ENCODE peak calls at places on chromosomes 6 and 20, in eight cellular contexts. J is ovary; X is T-helper 2 cell; B is GM20000; Y is left cardiac atrium; U is stimulated activated effector memory CD8-positive, alpha-beta T cell treated with anti-CD3 and anti-CD28 coated beads, Interleukin-12 subunit alpha, Interleukin-12 subunit beta, amount 100 ng/mL, for 72 hours; A is amygdala; C is GM13977. G is an unnamed sample.

GRCh38 chr6:163955752-163956151 is 541.2 kb downstream of the QKI start:
- DNase-seq in J (no peak), X (no peak), B (no peak), Y (no peak), U (no peak), A (no peak), C (no peak), G (no peak)

GRCh38 chr6:116945809-116946208 is 68.8 kb downstream of the RFX6 start:
- DNase-seq in J (no peak), X (no peak), B (no peak), Y (no peak), U (no peak), A (no peak), C (no peak), G (no peak)

GRCh38 chr6:43893073-43893472 is 123.1 kb downstream of the VEGFA start:
- DNase-seq in J (no peak), X (no peak), B (no peak), Y (no peak), U (no peak), A (no peak), C (no peak), G (no peak)

GRCh38 chr6:67563671-67564070 is 1071.4 kb upstream of the ADGRB3 start:
- DNase-seq in J (no peak), X (no peak), B (no peak), Y (no peak), U (no peak), A (no peak), C (no peak), G (no peak)

GRCh38 chr6:163261361-163261760 is 153.2 kb upstream of the QKI start:
- DNase-seq in J (no peak), X (no peak), B (no peak), Y (no peak), U (no peak), A (no peak), C (no peak), G (no peak)

GRCh38 chr6:127475135-127475822 is 16.1 kb upstream of the KIAA0408 start:
- DNase-seq in J (no peak), X (no peak), B (no peak), Y (no peak), U (no peak), A (no peak), C (no peak), G (no peak)

GRCh38 chr6:28587011-28587745 is 61.5 kb downstream of the GPX5 start:
- DNase-seq in J (peak; percentile 70), X (peak; percentile 42), B (peak; percentile 44), Y (peak; percentile 59), U (no peak), A (no peak), C (peak; percentile 65), G (no peak)

GRCh38 chr20:6426287-6426891 is 303.6 kb upstream of the FERMT1 start:
- DNase-seq in J (no peak), X (no peak), B (no peak), Y (no peak), U (no peak), A (no peak), C (no peak), G (no peak)

GRCh38 chr6:81722503-81723223 is 29.8 kb downstream of the TENT5A start:
- DNase-seq in J (no peak), X (no peak), B (no peak), Y (no peak), U (no peak), A (no peak), C (no peak), G (no peak)

GRCh38 chr20:56581701-56582100 is 47.4 kb upstream of the TFAP2C start:
- DNase-seq in J (no peak), X (no peak), B (no peak), Y (no peak), U (no peak), A (no peak), C (no peak), G (no peak)

GRCh38 chr20:48359692-48360337 is 468.0 kb downstream of the PREX1 start:
- DNase-seq in J (no peak), X (no peak), B (peak; percentile 79), Y (no peak), U (no peak), A (no peak), C (peak; percentile 58), G (no peak)

GRCh38 chr6:90214461-90214860 is 82.2 kb downstream of the BACH2 start:
- DNase-seq in J (no peak), X (no peak), B (no peak), Y (no peak), U (no peak), A (no peak), C (no peak), G (no peak)

GRCh38 chr20:20017001-20017851 is at the start of gene NAA20:
- DNase-seq in J (peak; percentile 90), X (peak; percentile 87), B (peak; percentile 96), Y (peak; percentile 96), U (peak; percentile 82), A (peak; percentile 81), C (peak; percentile 96), G (peak; percentile 76)

GRCh38 chr20:48181536-48181935 is 396.3 kb upstream of the SULF2 start:
- DNase-seq in J (no peak), X (no peak), B (no peak), Y (no peak), U (no peak), A (no peak), C (no peak), G (no peak)

GRCh38 chr20:9616455-9616805 is 102.0 kb downstream of the LAMP5 start:
- DNase-seq in J (no peak), X (no peak), B (no peak), Y (no peak), U (no peak), A (no peak), C (no peak), G (no peak)

GRCh38 chr20:51529027-51529749 is 13.3 kb downstream of the NFATC2 start:
- DNase-seq in J (no peak), X (peak; percentile 64), B (no peak), Y (no peak), U (no peak), A (no peak), C (no peak), G (no peak)

GRCh38 chr6:170186006-170186908 is 104.6 kb downstream of the DLL1 start:
- DNase-seq in J (no peak), X (no peak), B (no peak), Y (no peak), U (no peak), A (no peak), C (no peak), G (no peak)

GRCh38 chr6:7108964-7109836 is 1.4 kb downstream of the RREB1 start:
- DNase-seq in J (peak; percentile 68), X (peak; percentile 6), B (peak; percentile 81), Y (peak; percentile 71), U (peak; percentile 17), A (no peak), C (peak; percentile 68), G (no peak)

GRCh38 chr20:36644713-36645109 is 1.3 kb downstream of the SLA2 start:
- DNase-seq in J (no peak), X (peak; percentile 25), B (no peak), Y (no peak), U (no peak), A (no peak), C (no peak), G (no peak)

GRCh38 chr20:41501376-41501775 is 116.8 kb downstream of the CHD6 start:
- DNase-seq in J (no peak), X (no peak), B (no peak), Y (no peak), U (no peak), A (no peak), C (no peak), G (no peak)

GRCh38 chr6:154246723-154247118 is 109.9 kb downstream of the IPCEF1 start:
- DNase-seq in J (no peak), X (no peak), B (no peak), Y (no peak), U (no peak), A (no peak), C (no peak), G (no peak)

GRCh38 chr20:63525185-63525584 is 4.6 kb downstream of the PPDPF start:
- DNase-seq in J (no peak), X (no peak), B (no peak), Y (no peak), U (no peak), A (no peak), C (no peak), G (no peak)

GRCh38 chr6:33201147-33201545 is 479 bp downstream of the SLC39A7 start:
- DNase-seq in J (no peak), X (no peak), B (no peak), Y (peak; percentile 51), U (no peak), A (no peak), C (no peak), G (no peak)

GRCh38 chr6:39913391-39913916 is 20.8 kb downstream of the MOCS1 start:
- DNase-seq in J (no peak), X (no peak), B (no peak), Y (no peak), U (no peak), A (no peak), C (no peak), G (no peak)

GRCh38 chr6:76003115-76003514 is 69.3 kb downstream of the IMPG1 start:
- DNase-seq in J (no peak), X (no peak), B (no peak), Y (no peak), U (no peak), A (no peak), C (no peak), G (no peak)

GRCh38 chr6:79717989-79718388 is 86.9 kb downstream of the SH3BGRL2 start:
- DNase-seq in J (no peak), X (no peak), B (no peak), Y (no peak), U (no peak), A (no peak), C (no peak), G (no peak)

GRCh38 chr6:124470803-124471202 is 491.4 kb upstream of the RNF217 start:
- DNase-seq in J (no peak), X (no peak), B (no peak), Y (no peak), U (no peak), A (no peak), C (no peak), G (no peak)

GRCh38 chr6:27863962-27864905 is 48.0 kb downstream of the OR2B2 start:
- DNase-seq in J (no peak), X (no peak), B (no peak), Y (no peak), U (no peak), A (no peak), C (no peak), G (no peak)

GRCh38 chr20:1382670-1383069 is 10.2 kb downstream of the FKBP1A start:
- DNase-seq in J (peak; percentile 43), X (no peak), B (no peak), Y (no peak), U (no peak), A (no peak), C (no peak), G (no peak)

G was measured in AG09319.